ENCODE peak calls at places on chromosome 4, in six cellular contexts. J is A549, I is K562, A is endothelial cell of umbilical vein, Q is GM12878, O is HepG2. H is an unnamed sample.

GRCh38 chr4:142452132-142452855 is 393.8 kb downstream of the INPP4B start:
- DNase-seq in O (no peak), A (no peak), J (no peak), I (no peak), Q (no peak), H (no peak)

GRCh38 chr4:87718221-87718620 is 68.1 kb downstream of the DMP1 start:
- DNase-seq in I (no peak), O (no peak), J (no peak), Q (no peak), A (no peak), H (no peak)

GRCh38 chr4:54073481-54073880 is 9.1 kb upstream of the CHIC2 start:
- DNase-seq in O (no peak), I (no peak), Q (no peak), J (no peak), A (no peak), H (peak)

GRCh38 chr4:156892695-156893211 is 78.8 kb downstream of the PDGFC start:
- DNase-seq in A (no peak), I (no peak), O (no peak), Q (no peak), J (no peak), H (no peak)

GRCh38 chr4:78057135-78057599 is at the start of gene FRAS1:
- DNase-seq in O (peak), J (peak), I (no peak), A (peak), Q (no peak), H (no peak)

GRCh38 chr4:67542076-67542475 is 3.2 kb downstream of the CENPC start:
- DNase-seq in A (no peak), I (no peak), O (no peak), J (no peak), Q (no peak), H (no peak)

GRCh38 chr4:186132577-186133277 is 28.2 kb downstream of the FAM149A start:
- DNase-seq in A (peak), Q (no peak), J (peak), I (peak), O (no peak), H (peak)

GRCh38 chr4:47010347-47011188 is 17.2 kb upstream of the GABRA4 start:
- DNase-seq in I (no peak), O (no peak), A (no peak), Q (peak), J (no peak), H (peak)

GRCh38 chr4:38583102-38583501 is 80.9 kb upstream of the KLF3 start:
- DNase-seq in A (no peak), Q (no peak), J (no peak), I (no peak), O (no peak), H (no peak)

GRCh38 chr4:111685205-111685604 is 460.0 kb upstream of the FAM241A start:
- DNase-seq in J (no peak), A (no peak), Q (no peak), I (no peak), O (no peak), H (no peak)

GRCh38 chr4:183099537-183100297 is 660 bp downstream of the WWC2 start:
- DNase-seq in A (peak), Q (no peak), J (peak), O (peak), I (peak), H (peak)

GRCh38 chr4:149975172-149975571 is 103.1 kb upstream of the DCLK2 start:
- DNase-seq in Q (no peak), O (no peak), J (no peak), I (no peak), A (no peak), H (no peak)

DNA sequence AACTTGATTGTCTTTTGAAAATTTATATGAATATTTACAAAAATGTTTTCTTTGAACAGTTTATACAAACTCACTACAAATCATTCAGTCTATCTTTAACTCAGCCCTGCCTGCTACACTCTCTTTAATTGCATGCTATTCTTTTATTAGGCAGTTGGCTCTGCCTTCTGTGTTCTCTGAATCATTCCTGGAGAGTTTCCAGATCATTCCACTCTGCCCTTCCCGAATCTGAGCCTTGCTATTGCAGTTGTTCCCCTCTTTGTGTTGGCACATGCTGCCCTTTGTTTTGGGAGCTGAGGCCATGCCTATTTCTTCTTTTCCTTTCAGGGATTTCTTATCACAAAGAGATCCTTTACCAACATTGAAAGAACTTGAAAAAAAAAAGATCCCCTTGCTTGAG is 8.7 kb upstream of the TECRL start:
- DNase-seq in O (no peak), I (no peak), J (no peak), A (peak), Q (no peak), H (no peak)
- TF ChIP-seq MAX in O (no peak), I (no peak), J (no peak), A (no peak), Q (no peak), H (no peak)

GRCh38 chr4:23934915-23935314 is 45.1 kb upstream of the PPARGC1A start:
- DNase-seq in J (no peak), I (no peak), A (no peak), Q (no peak), O (no peak), H (peak)
- TF ChIP-seq POLR2A in J (no peak), I (no peak), A (no peak), Q (no peak), O (no peak), H (no peak)

GRCh38 chr4:25258980-25259578 is 25.2 kb downstream of the PI4K2B start:
- DNase-seq in I (no peak), J (no peak), O (no peak), A (peak), Q (no peak), H (no peak)
- TF ChIP-seq MYC in I (no peak), J (no peak), O (no peak), A (no peak), Q (no peak), H (no peak)

DNA sequence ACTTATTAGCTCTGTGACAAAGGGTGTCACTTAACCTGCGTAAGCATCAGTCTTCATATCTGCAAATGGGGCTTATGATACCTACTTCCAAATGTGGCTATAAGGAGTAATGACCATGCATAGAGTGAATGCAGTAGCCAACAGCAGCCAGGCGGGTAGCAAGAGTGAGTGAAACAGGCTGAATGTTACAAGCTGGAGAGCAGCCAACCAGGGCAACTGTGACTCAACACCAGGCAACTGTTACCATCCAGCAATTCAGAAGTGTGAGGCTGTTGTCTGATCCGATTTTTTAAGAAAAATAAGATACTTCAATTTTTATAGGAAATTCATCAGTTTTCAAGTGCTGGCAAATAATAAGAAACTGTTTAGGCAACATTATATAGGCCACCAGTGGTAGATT is 270.2 kb upstream of the TAPT1 start:
- DNase-seq in Q (no peak), I (no peak), J (no peak), O (no peak), A (peak), H (no peak)
- TF ChIP-seq MAX in Q (no peak), I (no peak), J (no peak), O (no peak), A (no peak), H (no peak)

DNA sequence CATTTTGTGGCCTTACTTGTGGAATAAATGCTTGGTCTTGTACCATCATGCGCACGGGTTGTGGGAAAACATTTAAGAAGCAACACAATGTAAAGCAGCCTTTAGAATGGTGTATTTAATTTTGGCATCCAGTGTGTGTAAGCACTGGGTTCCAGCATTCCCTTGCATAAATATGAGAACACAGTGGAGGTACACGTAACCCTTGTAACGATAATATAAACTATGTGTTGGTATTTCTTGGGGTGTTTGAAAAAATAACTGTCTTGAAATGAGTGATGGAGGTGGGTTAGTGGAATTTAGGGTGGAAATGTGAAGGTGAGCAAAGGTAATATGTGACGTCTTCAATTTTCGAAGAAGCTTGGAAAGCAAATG is 2.1 kb downstream of the DCUN1D4 start:
- DNase-seq in I (no peak), A (no peak), Q (peak), J (no peak), O (no peak), H (no peak)
- TF ChIP-seq POLR2A in I (peak), A (no peak), Q (no peak), J (no peak), O (no peak), H (no peak)

DNA sequence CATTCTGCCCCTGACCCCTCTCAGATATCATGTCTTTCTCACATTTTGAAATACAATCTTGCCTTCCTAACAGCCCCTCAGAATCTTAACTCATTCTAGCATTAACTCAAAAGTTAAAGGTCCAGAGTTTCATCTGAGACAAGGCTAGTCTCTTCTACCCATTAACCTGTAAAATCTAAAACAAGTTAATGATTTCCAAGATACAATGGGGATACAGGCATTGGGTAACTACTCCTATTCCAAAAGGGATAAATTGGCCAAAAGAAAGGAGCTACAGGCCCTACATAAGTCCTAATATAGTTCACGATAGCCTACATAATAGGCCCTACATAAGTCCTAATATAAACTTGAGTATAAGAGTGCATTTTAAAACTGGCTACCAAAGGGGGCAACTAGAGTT is 18.9 kb downstream of the ADH6 start:
- DNase-seq in Q (no peak), A (no peak), J (no peak), I (no peak), O (no peak), H (no peak)
- TF ChIP-seq MYC in Q (no peak), A (no peak), J (no peak), I (no peak), O (no peak), H (no peak)

GRCh38 chr4:2163311-2163821 is 78.6 kb downstream of the HAUS3 start:
- DNase-seq in J (no peak), I (peak), Q (no peak), A (no peak), O (no peak), H (no peak)
- TF ChIP-seq MAX in J (no peak), I (no peak), Q (no peak), A (no peak), O (no peak), H (no peak)

DNA sequence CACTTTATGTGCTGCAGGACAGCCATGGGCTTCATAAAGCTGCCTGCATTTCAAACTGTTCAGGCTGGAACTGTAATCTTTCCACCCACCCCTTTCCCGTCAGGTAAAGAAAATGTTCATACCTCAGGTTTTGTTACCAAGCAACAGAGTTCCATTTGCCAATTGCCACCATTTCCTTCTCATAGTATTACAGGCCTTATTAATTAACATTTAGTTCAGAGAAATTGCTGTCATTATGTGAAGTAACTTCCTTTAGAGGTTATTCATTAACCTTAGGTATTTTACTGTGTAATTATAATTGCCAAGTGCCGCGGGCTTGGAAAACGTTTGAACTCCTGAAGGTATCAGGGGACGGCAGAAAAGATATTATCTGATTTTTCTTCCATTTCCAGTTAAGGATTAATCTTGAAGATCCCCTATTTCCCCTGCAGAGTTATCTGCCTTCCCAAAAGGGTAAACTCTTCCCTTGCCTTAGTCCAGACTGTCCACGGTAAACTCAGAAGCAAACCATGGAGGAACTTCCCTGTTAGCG is 149.6 kb downstream of the SPRY1 start:
- DNase-seq in I (no peak), J (no peak), A (no peak), Q (no peak), O (peak), H (no peak)
- TF ChIP-seq POLR2A in I (no peak), J (no peak), A (no peak), Q (no peak), O (no peak), H (no peak)

GRCh38 chr4:94880976-94881375 is 123.2 kb downstream of the BMPR1B start:
- DNase-seq in I (no peak), A (no peak), Q (no peak), O (no peak), J (no peak), H (no peak)
- TF ChIP-seq MYC in I (no peak), A (no peak), Q (no peak), O (no peak), J (no peak), H (no peak)

DNA sequence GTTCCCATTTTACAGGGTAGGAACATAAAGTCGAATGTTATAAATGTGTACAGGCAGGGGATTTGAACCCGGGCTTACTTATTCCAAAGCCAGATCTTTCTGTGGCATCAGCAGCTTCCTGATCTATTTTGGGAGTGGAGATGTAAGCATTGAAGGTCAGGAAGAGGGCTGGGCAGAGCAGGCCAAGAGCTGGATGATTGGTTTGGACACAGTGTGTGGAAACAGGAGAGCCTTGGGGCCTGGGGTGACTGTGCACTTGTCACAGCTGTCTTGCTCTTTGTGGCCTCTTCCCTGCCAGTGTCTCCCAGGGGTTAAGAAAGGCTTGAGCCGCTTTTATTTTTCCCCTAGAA is 127.9 kb upstream of the ENPP6 start:
- DNase-seq in Q (no peak), I (peak), J (no peak), O (no peak), A (no peak), H (peak)
- TF ChIP-seq MAX in Q (no peak), I (no peak), J (no peak), O (no peak), A (no peak), H (no peak)